ENCODE peak calls at places on chromosomes 12 and 14, in eight cellular contexts. C is left ventricle myocardium inferior, E is dorsolateral prefrontal cortex, H is tibial nerve, R is endothelial cell, N is natural killer cell, X is lung, L is fibroblast of pulmonary artery. A is an unnamed sample.
A peak's percentile ranks its signal among the peaks of the same experiment; 100 is the strongest.

GRCh38 chr12:62657363-62657632 is 190.7 kb downstream of the MON2 start:
- DNase-seq in C (no peak), E (no peak), H (no peak), R (no peak), N (no peak), X (no peak), L (no peak), A (no peak)

GRCh38 chr14:78805586-78805985 is 635.4 kb downstream of the NRXN3 start:
- DNase-seq in C (no peak), E (no peak), H (no peak), R (no peak), N (no peak), X (no peak), L (no peak), A (no peak)

GRCh38 chr14:69715725-69716482 is 51.0 kb upstream of the SRSF5 start:
- DNase-seq in C (peak; percentile 72), E (no peak), H (peak; percentile 76), R (no peak), N (no peak), X (peak; percentile 80), L (peak; percentile 98), A (no peak)

GRCh38 chr12:58537278-58537677 is 383.0 kb downstream of the LRIG3 start:
- DNase-seq in C (no peak), E (no peak), H (no peak), R (no peak), N (no peak), X (no peak), L (peak; percentile 70), A (no peak)

GRCh38 chr12:16568873-16569272 is 37.1 kb downstream of the LMO3 start:
- DNase-seq in C (no peak), E (no peak), H (no peak), R (no peak), N (no peak), X (no peak), L (peak; percentile 42), A (no peak)

GRCh38 chr12:2052861-2053674 is at the start of gene CACNA1C:
- DNase-seq in C (peak; percentile 66), E (peak; percentile 59), H (no peak), R (peak; percentile 69), N (no peak), X (no peak), L (peak; percentile 37), A (peak; percentile 60)

GRCh38 chr14:59897757-59898383 is 22.1 kb upstream of the LRRC9 start:
- DNase-seq in C (no peak), E (no peak), H (peak; percentile 48), R (peak; percentile 53), N (no peak), X (no peak), L (peak; percentile 61), A (peak; percentile 18)

GRCh38 chr14:92556255-92556741 is 42.7 kb downstream of the RIN3 start:
- DNase-seq in C (no peak), E (no peak), H (no peak), R (no peak), N (no peak), X (no peak), L (no peak), A (no peak)

GRCh38 chr12:46628176-46628575 is 197.6 kb downstream of the SLC38A4 start:
- DNase-seq in C (no peak), E (no peak), H (no peak), R (no peak), N (no peak), X (no peak), L (no peak), A (no peak)

GRCh38 chr12:57214398-57214781 is 2.2 kb upstream of the NXPH4 start:
- DNase-seq in C (peak; percentile 57), E (no peak), H (peak; percentile 59), R (peak; percentile 71), N (peak; percentile 55), X (peak; percentile 61), L (peak; percentile 61), A (peak; percentile 55)
- TF ChIP-seq CTCF in C (peak; percentile 82), E (peak; percentile 61), H (peak; percentile 82), R (peak; percentile 51), N (peak; percentile 60), X (peak; percentile 25), L (peak; percentile 72), A (peak; percentile 84)

GRCh38 chr12:54759751-54760150 is 94.6 kb upstream of the MUCL1 start:
- DNase-seq in C (no peak), E (no peak), H (no peak), R (peak; percentile 34), N (no peak), X (no peak), L (peak; percentile 26), A (no peak)
- TF ChIP-seq CTCF in C (no peak), E (peak; percentile 27), H (no peak), R (peak; percentile 11), N (no peak), X (no peak), L (peak; percentile 32), A (peak; percentile 47)

DNA sequence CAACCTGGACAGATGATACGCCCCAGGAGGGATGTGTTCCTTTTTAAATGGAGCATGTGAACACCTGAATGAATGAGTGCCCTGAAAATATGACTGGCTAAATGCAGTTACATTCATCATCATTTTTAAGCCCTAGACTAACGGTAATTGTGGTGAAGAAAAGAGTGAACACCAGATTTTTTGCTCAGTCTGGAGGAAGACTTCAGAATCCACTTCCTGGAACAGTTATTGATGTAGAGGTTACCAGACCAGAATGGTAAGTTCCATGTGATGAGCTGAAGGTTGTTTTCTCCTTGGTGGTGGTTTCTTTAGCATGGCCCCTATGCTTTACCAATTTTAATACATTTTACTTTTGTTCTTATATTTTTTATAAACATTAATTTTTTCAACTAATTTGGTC is 29.3 kb downstream of the PIWIL1 start:
- DNase-seq in C (no peak), E (no peak), H (no peak), R (no peak), N (no peak), X (no peak), L (no peak), A (no peak)
- TF ChIP-seq CTCF in C (no peak), E (no peak), H (no peak), R (no peak), N (no peak), X (no peak), L (no peak), A (no peak)

GRCh38 chr14:76564471-76565119 is 188.7 kb downstream of the ESRRB start:
- DNase-seq in C (no peak), E (no peak), H (no peak), R (no peak), N (no peak), X (no peak), L (no peak), A (no peak)
- TF ChIP-seq CTCF in C (no peak), E (no peak), H (no peak), R (no peak), N (no peak), X (no peak), L (no peak), A (no peak)

GRCh38 chr14:22489247-22489551 is 99.8 kb downstream of the DAD1 start:
- DNase-seq in C (no peak), E (no peak), H (no peak), R (no peak), N (no peak), X (no peak), L (no peak), A (no peak)
- TF ChIP-seq CTCF in C (no peak), E (no peak), H (no peak), R (no peak), N (no peak), X (no peak), L (no peak), A (no peak)

DNA sequence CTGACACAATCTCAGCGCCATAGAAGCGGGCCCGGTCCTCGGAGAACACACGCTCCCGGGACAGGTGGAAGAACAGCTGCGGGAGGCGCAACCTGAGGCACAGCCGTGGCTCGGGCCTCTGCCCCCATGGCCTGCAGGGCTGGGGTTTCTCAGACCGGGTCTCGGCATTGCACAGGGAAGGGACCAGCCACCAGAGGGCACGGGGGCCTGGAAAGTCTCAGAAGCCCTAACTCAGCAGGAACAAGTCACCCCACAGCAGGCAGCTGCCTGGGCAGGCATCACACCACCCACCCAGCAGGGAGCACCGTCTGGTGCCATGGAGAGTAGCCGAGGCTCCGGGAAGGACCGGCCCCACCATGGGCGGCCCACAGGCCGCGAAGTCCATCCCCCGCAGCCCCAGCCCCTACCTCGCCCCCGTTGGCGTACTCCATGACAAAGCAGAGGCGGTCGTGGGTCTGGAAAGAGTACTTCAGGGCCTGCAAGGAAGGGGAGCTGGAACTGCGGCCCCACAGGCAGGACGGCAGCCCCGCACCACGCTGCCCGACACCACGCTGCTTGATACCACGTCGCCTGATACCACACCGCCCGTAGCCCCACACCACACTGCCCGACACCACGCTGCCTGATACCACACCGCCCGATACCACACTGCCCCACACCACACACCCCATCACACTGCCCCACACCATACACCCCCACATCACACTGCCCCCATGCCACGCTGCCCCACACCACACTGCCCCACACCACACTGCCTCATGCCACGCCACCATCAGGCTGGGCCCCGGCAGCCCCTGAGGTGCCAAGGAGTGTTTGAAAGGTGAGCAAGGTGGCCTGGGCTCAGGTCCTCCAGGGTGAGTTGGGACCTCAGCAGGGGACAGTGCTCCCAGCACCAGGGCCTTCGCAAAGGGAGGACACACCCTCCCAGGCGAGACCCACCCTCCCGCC is 20.8 kb downstream of the SIVA1 start:
- DNase-seq in C (no peak), E (no peak), H (no peak), R (no peak), N (no peak), X (no peak), L (no peak), A (no peak)
- TF ChIP-seq CTCF in C (no peak), E (no peak), H (no peak), R (no peak), N (no peak), X (no peak), L (no peak), A (no peak)

DNA sequence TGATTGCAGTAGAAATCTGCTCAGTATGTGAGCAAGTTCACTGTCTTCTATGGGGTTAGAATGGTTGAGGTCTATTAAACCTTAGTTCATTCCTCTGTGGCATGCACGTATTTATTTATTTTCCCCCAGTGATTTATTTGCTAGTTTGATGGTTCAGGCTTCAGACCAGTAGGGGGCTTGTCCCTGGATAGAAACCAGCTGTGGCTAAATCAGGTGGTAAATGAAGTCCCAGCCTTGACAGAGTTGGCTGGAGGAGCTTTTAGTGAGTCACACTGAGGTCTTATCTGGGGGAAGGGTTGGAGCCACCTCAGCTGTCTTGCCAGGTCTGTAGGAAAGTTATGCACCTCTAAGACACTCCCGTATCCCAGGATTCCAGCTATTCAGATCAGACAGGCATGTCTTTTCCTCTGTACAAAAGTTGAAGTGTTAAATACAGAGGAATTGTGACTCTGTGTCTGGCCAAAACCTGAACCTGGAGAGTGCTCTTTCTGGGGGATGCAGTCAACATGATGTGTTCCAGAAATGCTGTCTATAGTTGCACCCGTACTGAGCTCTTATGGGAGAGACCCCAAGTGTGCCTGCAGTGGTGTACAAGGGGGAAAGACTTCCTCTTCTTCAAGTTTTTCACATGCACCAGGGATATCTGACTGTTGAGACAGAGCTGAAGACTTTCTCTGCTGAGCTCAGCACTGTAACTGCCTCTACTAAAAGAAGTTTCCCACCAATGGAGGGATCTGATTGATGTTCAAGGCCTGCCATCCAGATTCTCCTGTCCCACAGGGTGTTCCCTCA is 1322.1 kb downstream of the TMEM121 start:
- DNase-seq in C (no peak), E (no peak), H (no peak), R (no peak), N (no peak), X (no peak), L (no peak), A (no peak)
- TF ChIP-seq CTCF in C (no peak), E (no peak), H (no peak), R (no peak), N (no peak), X (no peak), L (no peak), A (no peak)

A was measured in progenitor cell of endocrine pancreas.